ENCODE peak calls at places on chromosomes 5 and 9, in five cellular contexts. E is hypothalamus, Q is kidney tubule cell, H is left ventricle myocardium inferior, V is NCI-H2081. W is an unnamed sample.

GRCh38 chr5:102867999-102868662 is 113.0 kb downstream of the PAM start:
- DNase-seq in E (no peak), Q (no peak), H (no peak), V (no peak), W (no peak)

GRCh38 chr5:84115727-84116126 is 269.0 kb downstream of the EDIL3 start:
- DNase-seq in E (no peak), Q (no peak), H (no peak), V (no peak), W (no peak)

GRCh38 chr5:154757647-154758406 is 2.6 kb downstream of the LARP1 start:
- DNase-seq in E (no peak), Q (peak; percentile 92), H (no peak), V (no peak), W (no peak)

GRCh38 chr5:66197764-66198405 is 53.8 kb downstream of the SREK1 start:
- DNase-seq in E (no peak), Q (peak; percentile 53), H (no peak), V (no peak), W (no peak)

GRCh38 chr5:137688248-137688840 is 47.5 kb downstream of the KLHL3 start:
- DNase-seq in E (no peak), Q (peak; percentile 83), H (no peak), V (no peak), W (no peak)

GRCh38 chr9:113151696-113152630 is 1.2 kb downstream of the SLC31A2 start:
- DNase-seq in E (no peak), Q (peak; percentile 38), H (peak; percentile 29), V (no peak), W (no peak)

GRCh38 chr5:96942078-96942477 is 6.2 kb downstream of the LNPEP start:
- DNase-seq in E (no peak), Q (no peak), H (no peak), V (no peak), W (no peak)

GRCh38 chr9:127021664-127022337 is 100.6 kb downstream of the ANGPTL2 start:
- DNase-seq in E (peak; percentile 53), Q (no peak), H (peak; percentile 89), V (peak; percentile 16), W (peak; percentile 76)

GRCh38 chr9:105444130-105444529 is 3.7 kb upstream of the FSD1L start:
- DNase-seq in E (no peak), Q (peak; percentile 44), H (no peak), V (no peak), W (no peak)

GRCh38 chr5:15103130-15103529 is 231.6 kb upstream of the ANKH start:
- DNase-seq in E (no peak), Q (no peak), H (no peak), V (no peak), W (no peak)

GRCh38 chr5:26894719-26895263 is 143.6 kb downstream of the CDH9 start:
- DNase-seq in E (no peak), Q (peak; percentile 1), H (no peak), V (no peak), W (no peak)

GRCh38 chr5:56415356-56415765 is 182.2 kb upstream of the ANKRD55 start:
- DNase-seq in E (no peak), Q (no peak), H (peak; percentile 38), V (no peak), W (no peak)

GRCh38 chr9:31582071-31582470 is 802.4 kb upstream of the ACO1 start:
- DNase-seq in E (no peak), Q (no peak), H (no peak), V (no peak), W (no peak)